ENCODE peak calls at places on chromosomes 13 and 19, in five cellular contexts. One of them, this sample, is unnamed.

GRCh38 chr13:34201050-34201913 is 383.3 kb downstream of the RFC3 start:
- DNase-seq in heart left ventricle: peak
- DNase-seq in IMR-90: peak
- DNase-seq in tibial nerve: no peak
- DNase-seq in H1: no peak
- DNase-seq in this sample: peak

GRCh38 chr19:13906910-13907309 is 909 bp downstream of the CC2D1A start:
- DNase-seq in H1: no peak
- DNase-seq in tibial nerve: no peak
- DNase-seq in heart left ventricle: no peak
- DNase-seq in IMR-90: no peak
- DNase-seq in this sample: no peak

GRCh38 chr13:38821753-38822551 is 135.1 kb downstream of the FREM2 start:
- DNase-seq in H1: no peak
- DNase-seq in IMR-90: no peak
- DNase-seq in heart left ventricle: no peak
- DNase-seq in tibial nerve: no peak
- DNase-seq in this sample: no peak

GRCh38 chr19:46635920-46636761 is at the start of gene GNG8:
- DNase-seq in H1: no peak
- DNase-seq in tibial nerve: no peak
- DNase-seq in IMR-90: no peak
- DNase-seq in heart left ventricle: no peak
- DNase-seq in this sample: no peak

GRCh38 chr13:30796132-30796832 is 60.9 kb downstream of the ALOX5AP start:
- DNase-seq in tibial nerve: no peak
- DNase-seq in H1: no peak
- DNase-seq in heart left ventricle: no peak
- DNase-seq in IMR-90: peak
- DNase-seq in this sample: peak

GRCh38 chr13:110216403-110217041 is 90.4 kb downstream of the COL4A1 start:
- DNase-seq in IMR-90: peak
- DNase-seq in tibial nerve: no peak
- DNase-seq in heart left ventricle: no peak
- DNase-seq in H1: no peak
- DNase-seq in this sample: no peak

GRCh38 chr13:45700971-45701900 is 884 bp upstream of the CBY2 start:
- DNase-seq in tibial nerve: no peak
- DNase-seq in H1: no peak
- DNase-seq in IMR-90: no peak
- DNase-seq in heart left ventricle: no peak
- DNase-seq in this sample: no peak

GRCh38 chr13:59178344-59178743 is 985.4 kb downstream of the DIAPH3 start:
- DNase-seq in heart left ventricle: no peak
- DNase-seq in tibial nerve: no peak
- DNase-seq in H1: no peak
- DNase-seq in IMR-90: peak
- DNase-seq in this sample: no peak

GRCh38 chr13:109924376-109924775 is 138.0 kb upstream of the IRS2 start:
- DNase-seq in tibial nerve: no peak
- DNase-seq in H1: no peak
- DNase-seq in heart left ventricle: no peak
- DNase-seq in IMR-90: no peak
- DNase-seq in this sample: no peak

GRCh38 chr19:18436651-18437478 is 1.1 kb downstream of the ISYNA1 start:
- DNase-seq in H1: no peak
- DNase-seq in IMR-90: peak
- DNase-seq in tibial nerve: peak
- DNase-seq in heart left ventricle: peak
- DNase-seq in this sample: peak

GRCh38 chr13:26050568-26051230 is 1.1 kb downstream of the SHISA2 start:
- DNase-seq in IMR-90: no peak
- DNase-seq in H1: no peak
- DNase-seq in heart left ventricle: no peak
- DNase-seq in tibial nerve: no peak
- DNase-seq in this sample: no peak

GRCh38 chr13:26053418-26053980 is 1.7 kb upstream of the SHISA2 start:
- DNase-seq in heart left ventricle: no peak
- DNase-seq in tibial nerve: no peak
- DNase-seq in IMR-90: no peak
- DNase-seq in H1: no peak
- DNase-seq in this sample: no peak

GRCh38 chr13:26051231-26052135 is at the start of gene SHISA2:
- DNase-seq in heart left ventricle: peak
- DNase-seq in tibial nerve: no peak
- DNase-seq in IMR-90: peak
- DNase-seq in H1: peak
- DNase-seq in this sample: no peak

GRCh38 chr13:26048745-26049144 is 3.1 kb downstream of the SHISA2 start:
- DNase-seq in H1: no peak
- DNase-seq in IMR-90: no peak
- DNase-seq in tibial nerve: no peak
- DNase-seq in heart left ventricle: no peak
- DNase-seq in this sample: no peak

GRCh38 chr13:26052136-26052736 is 420 bp upstream of the SHISA2 start:
- DNase-seq in IMR-90: no peak
- DNase-seq in tibial nerve: no peak
- DNase-seq in H1: no peak
- DNase-seq in heart left ventricle: no peak
- DNase-seq in this sample: no peak
- H3K4me3 ChIP-seq in IMR-90: peak
- H3K4me3 ChIP-seq in tibial nerve: peak
- H3K4me3 ChIP-seq in H1: peak
- H3K4me3 ChIP-seq in heart left ventricle: peak
- H3K4me3 ChIP-seq in this sample: no peak

DNA sequence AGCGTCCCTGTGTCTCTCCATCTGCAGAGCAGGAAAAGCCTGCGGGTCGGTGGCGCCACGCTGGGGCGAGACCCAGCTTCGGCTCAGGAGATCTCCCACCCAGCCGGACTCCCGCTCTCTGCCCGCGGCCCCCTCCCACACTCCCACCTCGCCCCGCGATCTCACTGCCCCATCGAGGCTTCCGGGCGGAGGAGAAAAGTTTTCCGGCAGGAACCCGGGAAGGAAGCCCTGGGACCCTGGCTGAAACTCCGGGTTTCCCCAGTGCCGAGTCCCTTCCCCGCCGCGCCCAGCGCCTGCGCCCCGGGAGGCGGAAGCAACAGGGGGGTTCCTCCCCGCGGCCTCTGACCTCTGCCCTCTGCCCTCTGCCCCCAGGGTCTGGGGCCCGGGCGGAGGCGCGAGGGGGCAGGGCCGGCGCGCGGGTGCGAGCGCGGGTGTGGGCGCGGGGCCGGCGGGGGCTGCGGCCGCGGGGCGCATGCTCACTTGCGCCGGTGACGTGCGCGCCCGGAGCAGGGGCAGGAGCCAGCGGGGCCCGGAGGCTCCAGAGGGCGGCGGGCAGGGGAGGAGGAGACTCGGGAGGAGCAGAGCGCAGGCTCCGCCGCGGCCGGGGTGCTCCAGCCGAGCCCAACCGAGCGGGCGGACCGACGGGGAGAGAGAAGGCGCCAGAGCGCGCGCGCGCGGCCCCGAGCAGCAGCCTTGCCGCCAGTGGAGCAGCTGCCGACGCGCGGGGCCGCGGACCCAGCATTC is at the start of gene ATP11A:
- DNase-seq in tibial nerve: peak
- DNase-seq in IMR-90: peak
- DNase-seq in heart left ventricle: peak
- DNase-seq in H1: peak
- DNase-seq in this sample: peak
- TF ChIP-seq POLR2A in tibial nerve: peak
- TF ChIP-seq POLR2A in IMR-90: peak
- TF ChIP-seq POLR2A in heart left ventricle: peak
- TF ChIP-seq POLR2A in H1: no peak
- TF ChIP-seq POLR2A in this sample: peak

GRCh38 chr19:11964496-11964857 is 363 bp upstream of the ZNF763 start:
- DNase-seq in tibial nerve: no peak
- DNase-seq in IMR-90: no peak
- DNase-seq in heart left ventricle: no peak
- DNase-seq in H1: no peak
- DNase-seq in this sample: no peak
- TF ChIP-seq CTCF in tibial nerve: no peak
- TF ChIP-seq CTCF in IMR-90: peak
- TF ChIP-seq CTCF in heart left ventricle: no peak
- TF ChIP-seq CTCF in H1: peak
- TF ChIP-seq CTCF in this sample: no peak

GRCh38 chr13:114230117-114230516 is 4.6 kb upstream of the CDC16 start:
- DNase-seq in H1: no peak
- DNase-seq in tibial nerve: no peak
- DNase-seq in heart left ventricle: no peak
- DNase-seq in IMR-90: peak
- DNase-seq in this sample: no peak
- H3K4me3 ChIP-seq in H1: no peak
- H3K4me3 ChIP-seq in tibial nerve: no peak
- H3K4me3 ChIP-seq in heart left ventricle: no peak
- H3K4me3 ChIP-seq in IMR-90: no peak
- H3K4me3 ChIP-seq in this sample: no peak

DNA sequence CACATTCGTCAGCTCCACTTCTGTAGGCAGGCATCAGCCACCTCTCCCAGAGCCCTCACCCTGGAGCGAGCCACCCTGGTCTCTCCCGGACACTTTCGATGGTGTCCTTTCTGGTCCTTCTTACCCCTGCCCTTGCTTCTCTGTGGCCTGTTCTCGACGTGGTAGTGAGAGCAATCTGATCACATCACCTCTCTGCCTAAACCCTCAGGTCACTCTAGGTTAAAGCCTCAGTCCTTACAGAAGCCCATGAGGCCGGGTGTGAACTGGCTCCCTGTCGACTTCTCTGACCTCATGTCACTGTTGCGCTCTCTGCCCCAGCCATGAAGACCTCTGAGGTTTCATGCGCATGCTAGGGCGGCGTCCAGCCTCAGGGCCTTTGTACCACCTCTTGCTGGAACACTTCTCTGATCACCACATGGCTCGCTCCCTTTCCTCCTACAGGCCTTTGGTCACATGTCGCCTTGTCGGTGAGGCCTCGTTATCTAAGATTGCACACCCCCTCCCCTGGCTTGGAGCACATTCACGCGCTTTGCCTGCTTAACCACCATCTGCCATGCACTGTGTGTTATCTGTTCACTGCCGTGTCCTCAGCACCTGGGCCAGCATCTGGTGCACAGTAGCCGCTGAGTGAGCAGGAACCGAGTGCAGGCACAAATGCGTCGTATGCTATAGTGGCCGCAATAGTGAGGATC is 101.5 kb downstream of the DPF1 start:
- DNase-seq in H1: no peak
- DNase-seq in IMR-90: no peak
- DNase-seq in tibial nerve: no peak
- DNase-seq in heart left ventricle: no peak
- DNase-seq in this sample: no peak
- TF ChIP-seq POLR2A in H1: no peak
- TF ChIP-seq POLR2A in IMR-90: no peak
- TF ChIP-seq POLR2A in tibial nerve: no peak
- TF ChIP-seq POLR2A in heart left ventricle: no peak
- TF ChIP-seq POLR2A in this sample: no peak

GRCh38 chr19:7497292-7497691 is 8.5 kb upstream of the PEX11G start:
- DNase-seq in tibial nerve: no peak
- DNase-seq in IMR-90: no peak
- DNase-seq in H1: no peak
- DNase-seq in heart left ventricle: no peak
- DNase-seq in this sample: no peak
- TF ChIP-seq CTCF in tibial nerve: no peak
- TF ChIP-seq CTCF in IMR-90: peak
- TF ChIP-seq CTCF in H1: peak
- TF ChIP-seq CTCF in heart left ventricle: peak
- TF ChIP-seq CTCF in this sample: no peak

GRCh38 chr19:55078996-55079395 is 3.3 kb downstream of the EPS8L1 start:
- DNase-seq in H1: no peak
- DNase-seq in tibial nerve: no peak
- DNase-seq in IMR-90: no peak
- DNase-seq in heart left ventricle: no peak
- DNase-seq in this sample: no peak

GRCh38 chr19:55080915-55081772 is 5.5 kb downstream of the EPS8L1 start:
- DNase-seq in IMR-90: peak
- DNase-seq in tibial nerve: peak
- DNase-seq in H1: peak
- DNase-seq in heart left ventricle: peak
- DNase-seq in this sample: peak

GRCh38 chr19:55081773-55082022 is 6.0 kb downstream of the EPS8L1 start:
- DNase-seq in IMR-90: no peak
- DNase-seq in heart left ventricle: no peak
- DNase-seq in H1: no peak
- DNase-seq in tibial nerve: no peak
- DNase-seq in this sample: no peak

GRCh38 chr19:55079400-55080038 is 3.9 kb downstream of the EPS8L1 start:
- DNase-seq in IMR-90: no peak
- DNase-seq in heart left ventricle: no peak
- DNase-seq in tibial nerve: no peak
- DNase-seq in H1: no peak
- DNase-seq in this sample: no peak

GRCh38 chr19:55080121-55080914 is 4.6 kb downstream of the EPS8L1 start:
- DNase-seq in IMR-90: peak
- DNase-seq in heart left ventricle: peak
- DNase-seq in tibial nerve: no peak
- DNase-seq in H1: no peak
- DNase-seq in this sample: no peak
- H3K4me3 ChIP-seq in IMR-90: peak
- H3K4me3 ChIP-seq in heart left ventricle: peak
- H3K4me3 ChIP-seq in tibial nerve: peak
- H3K4me3 ChIP-seq in H1: peak
- H3K4me3 ChIP-seq in this sample: no peak

DNA sequence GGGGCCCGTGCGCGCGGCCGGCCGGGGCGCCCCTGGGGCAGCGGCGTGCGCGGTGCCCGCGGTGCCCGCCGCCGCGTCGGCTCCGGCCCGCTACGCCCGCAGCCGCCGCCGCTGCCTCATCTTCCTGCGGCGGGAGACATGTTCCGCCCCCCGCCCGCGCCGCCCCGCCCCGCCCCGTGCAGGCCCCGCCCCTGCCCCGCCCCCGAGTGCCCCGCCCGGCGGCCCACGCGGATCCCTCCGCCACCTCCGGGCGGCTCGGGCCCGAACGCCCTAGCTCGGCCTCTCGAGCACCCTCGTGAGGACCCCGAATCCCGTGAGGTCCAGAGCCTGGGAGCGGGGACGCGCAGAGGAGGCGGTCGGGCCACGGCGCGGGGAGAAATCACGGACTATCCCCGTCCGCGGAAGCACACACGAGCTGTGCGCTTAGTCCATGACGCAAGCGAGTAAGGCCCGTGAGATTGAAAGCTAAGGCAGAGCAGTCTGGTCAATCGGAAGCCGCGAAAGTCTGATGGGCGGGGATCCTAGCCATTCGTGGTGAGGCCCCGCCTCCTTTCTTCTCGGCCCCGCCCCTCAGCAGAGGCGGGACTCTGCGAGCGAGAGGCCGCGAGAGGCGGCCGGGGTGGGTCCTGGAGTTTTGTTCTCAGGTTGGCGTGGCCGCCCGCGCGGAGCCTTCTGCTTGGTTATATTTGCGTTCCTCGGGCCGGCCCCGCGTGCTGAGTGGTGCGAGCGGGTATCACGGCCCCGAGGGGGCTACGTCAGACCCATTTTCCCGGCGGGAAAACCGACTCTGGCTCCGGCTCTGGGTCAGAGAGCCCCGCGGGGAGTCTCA is at the start of gene TCF3:
- DNase-seq in IMR-90: peak
- DNase-seq in heart left ventricle: peak
- DNase-seq in tibial nerve: peak
- DNase-seq in H1: peak
- DNase-seq in this sample: peak
- TF ChIP-seq POLR2A in IMR-90: no peak
- TF ChIP-seq POLR2A in heart left ventricle: peak
- TF ChIP-seq POLR2A in tibial nerve: peak
- TF ChIP-seq POLR2A in H1: no peak
- TF ChIP-seq POLR2A in this sample: no peak

GRCh38 chr13:113035209-113035800 is 66.3 kb downstream of the MCF2L start:
- DNase-seq in tibial nerve: no peak
- DNase-seq in IMR-90: no peak
- DNase-seq in H1: no peak
- DNase-seq in heart left ventricle: no peak
- DNase-seq in this sample: no peak
- TF ChIP-seq CTCF in tibial nerve: no peak
- TF ChIP-seq CTCF in IMR-90: no peak
- TF ChIP-seq CTCF in H1: no peak
- TF ChIP-seq CTCF in heart left ventricle: peak
- TF ChIP-seq CTCF in this sample: no peak

This sample was measured in lower leg skin.